ENCODE peak calls at places on chromosome 16, in six cellular contexts. K is stimulated activated CD4-positive, alpha-beta T cell treated with anti-CD3 and anti-CD28 coated beads, Interleukin-15, amount 100 ng/mL, for 1 hour; M is LoVo; D is Peyer's patch; X is HS-27A; I is left ventricle myocardium superior. S is an unnamed sample.

GRCh38 chr16:81697321-81697885 is 81.7 kb upstream of the PLCG2 start:
- DNase-seq in K (no peak), D (peak), I (peak), M (no peak), X (no peak), S (peak)

GRCh38 chr16:81483064-81483969 is 38.7 kb downstream of the CMIP start:
- DNase-seq in M (no peak), X (no peak), D (no peak), I (no peak), K (no peak), S (no peak)

GRCh38 chr16:67719778-67720144 is 645 bp upstream of the GFOD2 start:
- DNase-seq in D (peak), I (no peak), X (peak), M (peak), K (no peak), S (peak)

GRCh38 chr16:5502467-5502869 is 404.9 kb upstream of the EEF2KMT start:
- DNase-seq in I (no peak), D (no peak), M (peak), K (no peak), X (no peak), S (no peak)

GRCh38 chr16:4323845-4324478 is 8.1 kb downstream of the GLIS2 start:
- DNase-seq in K (no peak), M (no peak), I (peak), D (no peak), X (no peak), S (peak)

GRCh38 chr16:67245674-67246080 is 1.6 kb downstream of the FHOD1 start:
- DNase-seq in D (no peak), X (no peak), K (no peak), I (no peak), M (no peak), S (peak)

GRCh38 chr16:76943936-76944335 is 247.1 kb upstream of the MON1B start:
- DNase-seq in X (no peak), D (no peak), K (no peak), M (no peak), I (no peak), S (no peak)

GRCh38 chr16:67828651-67829050 is 13.5 kb upstream of the THAP11 start:
- DNase-seq in K (no peak), I (no peak), X (no peak), M (no peak), D (no peak), S (no peak)

GRCh38 chr16:86516618-86517003 is 6.3 kb downstream of the FOXF1 start:
- DNase-seq in I (peak), X (no peak), M (no peak), D (no peak), K (no peak), S (no peak)

GRCh38 chr16:85678016-85678415 is 10.7 kb downstream of the GINS2 start:
- DNase-seq in X (no peak), M (no peak), K (no peak), D (no peak), I (no peak), S (no peak)

GRCh38 chr16:31513126-31513525 is 4.9 kb upstream of the RUSF1 start:
- DNase-seq in I (no peak), D (no peak), X (peak), K (no peak), M (no peak), S (no peak)

GRCh38 chr16:89248196-89249005 is 30.9 kb downstream of the ZNF778 start:
- DNase-seq in D (no peak), X (no peak), I (no peak), M (no peak), K (no peak), S (no peak)

GRCh38 chr16:1688807-1689560 is 10.9 kb downstream of the JPT2 start:
- DNase-seq in M (peak), K (no peak), X (no peak), I (no peak), D (no peak), S (no peak)

GRCh38 chr16:35196313-35196712 is 1736.9 kb downstream of the TP53TG3F start:
- DNase-seq in K (no peak), M (no peak), D (no peak), X (no peak), I (no peak), S (no peak)

GRCh38 chr16:1146409-1146808 is 6.5 kb upstream of the CACNA1H start:
- DNase-seq in D (no peak), M (no peak), I (no peak), X (no peak), K (no peak), S (no peak)

GRCh38 chr16:30551781-30552180 is 6.4 kb downstream of the ZNF764 start:
- DNase-seq in X (no peak), K (peak), M (no peak), D (peak), I (no peak), S (no peak)

GRCh38 chr16:31869511-31870201 is 4.0 kb upstream of the ZNF267 start:
- DNase-seq in I (peak), K (no peak), D (peak), M (no peak), X (no peak), S (peak)